ENCODE peak calls at places on chromosomes 7 and 10, in ten cellular contexts. I is right atrium auricular region, B is psoas muscle, E is tibial artery, T is lower lobe of right lung, C is fibroblast of lung, N is Panc1, G is suprapubic skin, Y is hepatocyte, L is heart left ventricle. Q is an unnamed sample. For H3K4me1, the result is how much of the 10 kb centered on the place peaks cover.

GRCh38 chr7:64902806-64903721 is at the start of gene ZNF273:
- DNase-seq in N (peak), G (peak), T (peak), C (peak), L (peak), Y (peak), I (peak), E (peak), B (peak), Q (peak)

GRCh38 chr10:70595566-70596016 is 7.0 kb downstream of the PRF1 start:
- DNase-seq in T (no peak), E (no peak), N (no peak), B (no peak), G (no peak), Y (no peak), C (no peak), I (peak), L (no peak), Q (no peak)

GRCh38 chr10:96321822-96322221 is 17.6 kb downstream of the DNTT start:
- DNase-seq in G (no peak), L (no peak), I (no peak), E (no peak), B (no peak), N (no peak), C (no peak), Y (no peak), T (no peak), Q (no peak)

GRCh38 chr10:52682766-52683165 is 89.8 kb downstream of the MBL2 start:
- DNase-seq in I (no peak), G (no peak), T (no peak), B (no peak), L (no peak), C (no peak), E (no peak), Y (peak), N (no peak), Q (no peak)

GRCh38 chr10:14570800-14571199 is 203.9 kb downstream of the FAM107B start:
- DNase-seq in L (no peak), N (no peak), E (no peak), I (no peak), T (no peak), B (no peak), C (no peak), G (no peak), Y (no peak), Q (no peak)

GRCh38 chr7:92608380-92609322 is 18.5 kb upstream of the FAM133B start:
- DNase-seq in G (no peak), T (peak), C (no peak), L (no peak), B (no peak), E (no peak), Y (peak), I (no peak), N (no peak), Q (no peak)

GRCh38 chr10:115001506-115002381 is 63.7 kb downstream of the TRUB1 start:
- DNase-seq in Y (no peak), N (no peak), E (no peak), I (peak), B (peak), C (peak), L (no peak), G (no peak), T (no peak), Q (no peak)

GRCh38 chr10:3852147-3852904 is 67.3 kb upstream of the KLF6 start:
- DNase-seq in G (peak), B (peak), N (peak), T (peak), E (peak), I (peak), C (peak), Y (peak), L (peak), Q (no peak)

GRCh38 chr10:29896053-29896452 is 163.3 kb downstream of the JCAD start:
- DNase-seq in Y (no peak), L (no peak), C (peak), I (no peak), T (no peak), B (no peak), N (no peak), E (no peak), G (no peak), Q (no peak)

GRCh38 chr10:29471483-29471859 is 163.3 kb downstream of the SVIL start:
- DNase-seq in C (peak), G (no peak), B (no peak), I (no peak), N (no peak), T (no peak), L (no peak), E (no peak), Y (peak), Q (no peak)

GRCh38 chr7:17598846-17599245 is 300.4 kb downstream of the AHR start:
- DNase-seq in B (no peak), C (peak), E (no peak), N (no peak), G (no peak), T (no peak), Y (no peak), L (no peak), I (no peak), Q (no peak)

GRCh38 chr7:116227678-116228239 is 17.4 kb downstream of the TES start:
- DNase-seq in Y (no peak), E (no peak), G (no peak), T (no peak), I (no peak), B (no peak), N (peak), L (no peak), C (peak), Q (no peak)

GRCh38 chr7:22992874-22993840 is 20.8 kb downstream of the HYCC1 start:
- DNase-seq in L (no peak), N (no peak), T (no peak), I (no peak), C (peak), G (no peak), B (no peak), Y (no peak), E (no peak), Q (no peak)

GRCh38 chr7:117008849-117009531 is 55.7 kb downstream of the ST7 start:
- DNase-seq in B (no peak), Y (no peak), E (no peak), I (no peak), T (no peak), L (no peak), N (no peak), C (peak), G (no peak), Q (no peak)

GRCh38 chr7:22589641-22590141 is 89.7 kb upstream of the STEAP1B start:
- DNase-seq in T (peak), E (peak), G (peak), Y (no peak), B (peak), N (no peak), I (peak), C (peak), L (peak), Q (no peak)

GRCh38 chr7:148699024-148699771 is 495 bp downstream of the CUL1 start:
- DNase-seq in L (peak), G (peak), E (peak), I (peak), T (peak), N (no peak), Y (peak), B (peak), C (peak), Q (no peak)

GRCh38 chr7:16712916-16713315 is 40.6 kb upstream of the TSPAN13 start:
- DNase-seq in N (no peak), C (peak), T (no peak), G (no peak), L (no peak), I (no peak), E (no peak), Y (no peak), B (no peak), Q (no peak)

GRCh38 chr7:134885967-134886352 is 100.3 kb upstream of the AGBL3 start:
- DNase-seq in B (no peak), I (no peak), G (no peak), N (no peak), L (no peak), C (peak), E (no peak), T (no peak), Y (peak), Q (no peak)

GRCh38 chr10:47176903-47177860 is 122.8 kb upstream of the GDF10 start:
- DNase-seq in N (no peak), T (no peak), E (no peak), G (no peak), C (peak), B (no peak), I (no peak), Y (no peak), L (no peak), Q (no peak)

DNA sequence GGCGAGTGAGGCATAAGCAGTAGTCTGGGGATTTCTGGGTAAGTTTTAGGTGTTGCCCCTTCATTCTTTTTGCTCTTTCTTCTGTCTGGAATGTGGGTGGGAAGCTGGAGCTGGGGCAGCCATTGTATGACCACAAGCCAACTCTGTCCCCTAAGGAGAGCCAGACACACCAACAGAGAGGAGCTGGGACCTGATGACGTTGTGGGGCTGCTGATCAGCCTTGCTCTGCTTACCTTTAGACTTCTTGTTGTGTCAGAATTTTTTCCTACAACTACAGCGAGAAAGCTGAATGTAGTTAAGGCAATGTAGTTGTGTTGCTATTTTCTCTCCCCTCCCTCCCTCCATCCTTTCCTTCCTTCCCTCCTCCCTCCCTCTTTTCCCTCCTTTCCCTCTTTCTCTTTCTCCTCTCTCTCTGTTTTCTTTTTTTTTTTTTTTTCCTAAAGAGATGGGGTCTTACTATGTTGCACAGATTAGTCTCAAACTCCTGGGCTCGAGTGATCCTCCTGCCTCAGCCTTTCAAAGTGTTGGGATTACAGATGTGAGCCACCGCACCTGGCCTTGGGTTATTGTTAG is 6.4 kb upstream of the TSPAN14 start:
- DNase-seq in Y (no peak), T (no peak), C (no peak), N (no peak), E (no peak), G (no peak), B (no peak), L (no peak), I (no peak), Q (no peak)
- H3K4me1 ChIP-seq in Y (under half), T (half or more), C (under half), N (under half), E (under half), G (under half), B (under half), L (under half), I (under half), Q (under half)

GRCh38 chr7:145398758-145399157 is 562.9 kb upstream of the TPK1 start:
- DNase-seq in N (no peak), I (no peak), B (no peak), T (no peak), C (no peak), L (peak), Y (no peak), G (no peak), E (no peak), Q (no peak)
- TF ChIP-seq CTCF in N (no peak), I (no peak), B (no peak), T (no peak), C (no peak), L (no peak), Y (no peak), G (no peak), E (no peak), Q (no peak)

DNA sequence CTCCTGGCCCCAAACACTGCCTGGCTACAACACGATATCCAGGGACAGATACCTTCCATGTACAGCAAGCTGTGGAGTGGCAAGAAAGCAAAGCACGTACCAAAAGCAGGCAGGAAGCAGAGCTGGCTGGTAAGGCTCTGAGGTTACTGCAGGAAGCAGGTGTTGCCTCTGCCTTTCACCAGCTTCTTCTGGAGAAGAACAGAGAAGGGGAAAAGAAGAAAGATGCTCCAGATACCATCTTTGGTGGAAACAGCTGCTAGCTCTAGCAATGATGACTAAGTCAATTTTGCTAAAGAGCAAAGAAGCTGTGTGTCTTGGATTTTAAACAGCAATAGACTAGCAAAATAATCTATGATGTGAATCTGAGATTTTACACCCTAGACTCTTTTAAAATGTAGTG is 34.9 kb upstream of the PRSS1 start:
- DNase-seq in T (no peak), C (no peak), N (no peak), E (no peak), L (no peak), B (no peak), G (no peak), Y (no peak), I (no peak), Q (no peak)
- H3K27ac ChIP-seq in T (no peak), C (no peak), N (no peak), E (no peak), L (no peak), B (peak), G (no peak), Y (no peak), I (no peak), Q (no peak)

DNA sequence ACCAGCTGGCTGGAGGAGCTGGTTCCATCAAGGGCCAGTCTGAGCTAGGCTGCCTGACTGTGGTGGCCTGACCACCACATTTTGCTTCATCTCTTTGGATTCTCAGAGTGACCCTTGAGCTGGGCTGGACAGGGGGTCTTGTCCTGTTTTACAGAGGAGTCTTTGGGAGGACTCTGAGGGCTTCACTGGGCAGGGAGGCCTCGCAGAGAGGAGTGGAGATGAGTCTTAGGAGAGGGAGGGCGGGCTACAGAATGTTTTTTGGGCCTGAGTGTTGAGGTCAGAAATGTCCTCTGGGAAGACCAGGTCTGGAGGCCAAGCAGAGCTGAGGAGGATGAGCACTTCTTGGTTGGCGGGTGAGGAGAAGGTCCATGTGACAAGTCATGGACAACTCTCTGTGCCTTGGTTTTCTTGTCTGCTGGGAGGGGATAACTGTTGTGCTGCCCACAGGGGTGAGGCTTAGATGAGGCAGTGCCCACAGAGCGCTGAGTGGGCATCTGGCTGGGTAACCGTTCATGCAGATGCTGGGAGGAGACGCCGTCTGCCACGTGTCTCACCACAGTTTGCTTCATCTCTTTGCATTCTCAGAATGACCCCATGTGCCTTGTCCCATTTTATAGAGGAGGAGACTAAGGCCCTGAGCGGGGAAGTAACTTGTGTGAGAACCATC is 9.4 kb downstream of the TSPAN15 start:
- DNase-seq in Y (no peak), E (no peak), B (no peak), I (no peak), N (no peak), G (no peak), T (peak), L (no peak), C (no peak), Q (no peak)
- H3K4me1 ChIP-seq in Y (under half), E (under half), B (half or more), I (half or more), N (half or more), G (under half), T (half or more), L (under half), C (under half), Q (half or more)

DNA sequence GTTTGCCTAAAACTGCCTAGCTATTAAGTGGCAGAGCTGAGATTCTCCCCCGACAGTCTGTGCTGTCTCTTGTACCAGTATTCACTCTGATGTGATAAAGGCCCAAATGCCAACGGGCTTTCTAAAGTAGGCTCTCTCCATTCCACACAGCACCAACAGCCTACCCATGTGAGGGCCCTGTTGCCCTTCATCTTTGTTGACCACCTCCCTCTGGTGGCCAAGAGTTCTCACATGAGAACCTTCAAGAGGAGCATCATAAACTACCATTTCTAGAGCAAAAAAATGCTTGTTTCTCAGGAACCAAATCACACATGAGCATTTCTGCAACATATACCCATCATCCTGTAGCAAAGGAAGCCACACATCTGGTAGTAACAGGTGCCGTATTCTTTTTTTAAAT is 185.8 kb downstream of the GRM8 start:
- DNase-seq in L (no peak), B (no peak), E (no peak), Y (peak), T (no peak), I (no peak), N (no peak), G (no peak), C (no peak), Q (no peak)
- TF ChIP-seq CTCF in L (no peak), B (no peak), E (no peak), Y (peak), T (no peak), I (no peak), N (peak), G (no peak), C (no peak), Q (no peak)

Q was measured in esophagus squamous epithelium.